ENCODE peak calls at places on chromosomes 5 and 9, in five cellular contexts. P is GM04504, V is GM12865, W is cerebellar cortex, C is NCI-H2171. D is an unnamed sample.

GRCh38 chr9:93256878-93257807 is 73.2 kb downstream of the WNK2 start:
- DNase-seq in P (no peak), V (no peak), W (no peak), C (no peak), D (no peak)

GRCh38 chr5:96742519-96742918 is 65.2 kb downstream of the ERAP1 start:
- DNase-seq in P (no peak), V (no peak), W (no peak), C (no peak), D (no peak)

GRCh38 chr9:96299823-96300222 is 2.2 kb downstream of the HSD17B3 start:
- DNase-seq in P (no peak), V (no peak), W (no peak), C (no peak), D (no peak)

GRCh38 chr5:7878381-7878873 is 9.5 kb downstream of the MTRR start:
- DNase-seq in P (no peak), V (peak), W (no peak), C (no peak), D (peak)

GRCh38 chr5:57783693-57784092 is 301.1 kb upstream of the ACTBL2 start:
- DNase-seq in P (no peak), V (no peak), W (no peak), C (no peak), D (no peak)

GRCh38 chr9:31103836-31104235 is 1280.6 kb upstream of the ACO1 start:
- DNase-seq in P (no peak), V (no peak), W (no peak), C (no peak), D (no peak)

GRCh38 chr5:172361566-172362238 is 78.1 kb upstream of the UBTD2 start:
- DNase-seq in P (peak), V (peak), W (no peak), C (no peak), D (peak)

GRCh38 chr5:146682899-146683298 is 166.9 kb upstream of the GPR151 start:
- DNase-seq in P (no peak), V (no peak), W (no peak), C (no peak), D (no peak)

GRCh38 chr9:32378993-32379729 is 5.3 kb upstream of the ACO1 start:
- DNase-seq in P (peak), V (peak), W (peak), C (peak), D (peak)

GRCh38 chr5:139862313-139862712 is 66.7 kb downstream of the PSD2 start:
- DNase-seq in P (peak), V (peak), W (no peak), C (no peak), D (peak)

GRCh38 chr9:71607571-71607970 is 160.7 kb downstream of the CEMIP2 start:
- DNase-seq in P (no peak), V (no peak), W (no peak), C (no peak), D (no peak)

GRCh38 chr5:55223219-55223987 is 3.7 kb downstream of the MCIDAS start:
- DNase-seq in P (no peak), V (no peak), W (no peak), C (no peak), D (peak)

GRCh38 chr5:171710451-171711024 is 75.1 kb upstream of the SMIM23 start:
- DNase-seq in P (no peak), V (no peak), W (no peak), C (no peak), D (no peak)

GRCh38 chr9:128735373-128735772 is 11.4 kb upstream of the ZDHHC12 start:
- DNase-seq in P (no peak), V (no peak), W (peak), C (no peak), D (no peak)

GRCh38 chr5:56099346-56099745 is 104.6 kb upstream of the IL6ST start:
- DNase-seq in P (peak), V (no peak), W (no peak), C (no peak), D (no peak)